ENCODE peak calls at places on chromosome 9, in eight cellular contexts. F, G, S, H, P, D, A and X are unnamed samples.

GRCh38 chr9:100216178-100216787 is 117.2 kb downstream of the INVS start:
- DNase-seq in G (peak; percentile 86), F (peak; percentile 38), D (peak; percentile 90), S (no peak), P (peak; percentile 84), A (peak; percentile 73), H (peak; percentile 71), X (peak; percentile 74)

GRCh38 chr9:130199605-130200004 is 27.4 kb downstream of the NCS1 start:
- DNase-seq in S (no peak), A (no peak), P (no peak), D (no peak), F (no peak), G (no peak), H (no peak), X (no peak)

GRCh38 chr9:27065288-27065687 is 43.7 kb upstream of the TEK start:
- DNase-seq in P (no peak), G (peak; percentile 60), H (no peak), D (no peak), F (no peak), S (no peak), A (no peak), X (no peak)

GRCh38 chr9:113957778-113958430 is 81.8 kb downstream of the ZNF618 start:
- DNase-seq in H (no peak), P (no peak), G (no peak), S (no peak), F (no peak), A (no peak), D (no peak), X (no peak)

GRCh38 chr9:76323481-76323880 is 70.7 kb downstream of the RFK start:
- DNase-seq in P (no peak), G (no peak), H (no peak), D (no peak), F (no peak), A (no peak), S (no peak), X (no peak)

GRCh38 chr9:135165003-135165711 is 77.7 kb downstream of the OLFM1 start:
- DNase-seq in P (no peak), D (no peak), H (peak; percentile 27), S (no peak), F (no peak), G (no peak), A (no peak), X (no peak)

GRCh38 chr9:91847576-91847975 is 102.5 kb downstream of the ROR2 start:
- DNase-seq in D (no peak), F (no peak), P (no peak), A (no peak), S (no peak), H (no peak), G (no peak), X (no peak)

GRCh38 chr9:36903541-36904435 is 130.3 kb downstream of the PAX5 start:
- DNase-seq in D (no peak), P (no peak), A (no peak), F (no peak), H (no peak), S (peak; percentile 83), G (no peak), X (peak; percentile 75)

GRCh38 chr9:135241381-135242380 is 154.2 kb downstream of the OLFM1 start:
- DNase-seq in D (peak; percentile 53), P (no peak), S (peak; percentile 47), G (peak; percentile 37), F (no peak), A (no peak), H (peak; percentile 67), X (no peak)

GRCh38 chr9:93161801-93162635 is 21.9 kb upstream of the WNK2 start:
- DNase-seq in G (no peak), S (no peak), D (no peak), A (no peak), P (no peak), H (no peak), F (no peak), X (no peak)

GRCh38 chr9:87290241-87290700 is 207.4 kb upstream of the DAPK1 start:
- DNase-seq in D (no peak), G (no peak), H (peak; percentile 13), S (no peak), F (no peak), P (no peak), A (no peak), X (no peak)

GRCh38 chr9:89753472-89754055 is 148.8 kb downstream of the GADD45G start:
- DNase-seq in A (no peak), G (no peak), F (no peak), P (no peak), S (no peak), D (no peak), H (no peak), X (no peak)

GRCh38 chr9:119003218-119003617 is 366.0 kb downstream of the BRINP1 start:
- DNase-seq in F (no peak), P (no peak), S (no peak), H (no peak), A (no peak), D (no peak), G (no peak), X (no peak)

GRCh38 chr9:130271473-130271872 is 5.9 kb downstream of the HMCN2 start:
- DNase-seq in A (no peak), F (no peak), G (no peak), S (no peak), D (no peak), H (no peak), P (no peak), X (peak; percentile 40)

GRCh38 chr9:137697193-137697592 is 78.4 kb downstream of the EHMT1 start:
- DNase-seq in G (no peak), F (no peak), P (no peak), H (no peak), A (no peak), S (no peak), D (no peak), X (no peak)

GRCh38 chr9:136443687-136444086 is 4.0 kb upstream of the INPP5E start:
- DNase-seq in S (no peak), H (no peak), D (no peak), P (no peak), F (no peak), A (no peak), G (no peak), X (no peak)

GRCh38 chr9:136448655-136449054 is 9.0 kb upstream of the INPP5E start:
- DNase-seq in F (no peak), A (no peak), S (no peak), D (no peak), H (no peak), G (no peak), P (no peak), X (no peak)

GRCh38 chr9:136444102-136444501 is 4.5 kb upstream of the INPP5E start:
- DNase-seq in H (no peak), D (no peak), G (no peak), S (no peak), P (no peak), A (no peak), F (no peak), X (no peak)

GRCh38 chr9:136445799-136446198 is 6.2 kb upstream of the INPP5E start:
- DNase-seq in A (no peak), G (no peak), P (no peak), D (no peak), F (no peak), H (no peak), S (no peak), X (no peak)

GRCh38 chr9:136447173-136447778 is 7.6 kb upstream of the INPP5E start:
- DNase-seq in F (no peak), A (no peak), G (no peak), D (no peak), P (no peak), H (no peak), S (no peak), X (no peak)
- H3K36me3 ChIP-seq in F (peaks cover 95% of the 10 kb centered on the region), A (peaks cover 90% of the 10 kb centered on the region), G (peaks cover 19% of the 10 kb centered on the region), D (peaks cover 5% of the 10 kb centered on the region), P (peaks cover 40% of the 10 kb centered on the region), H (no peaks in the 10 kb centered on the region), S (peaks cover 91% of the 10 kb centered on the region), X (peaks cover 92% of the 10 kb centered on the region)

GRCh38 chr9:133487331-133487725 is 8.4 kb upstream of the SLC2A6 start:
- DNase-seq in D (no peak), H (no peak), A (no peak), F (no peak), S (no peak), G (no peak), P (no peak), X (no peak)
- H3K4me1 ChIP-seq in D (peaks cover 9% of the 10 kb centered on the region), H (no peaks in the 10 kb centered on the region), A (peaks cover 11% of the 10 kb centered on the region), F (peaks cover 21% of the 10 kb centered on the region), S (no peaks in the 10 kb centered on the region), G (no peaks in the 10 kb centered on the region), P (peaks cover 1% of the 10 kb centered on the region), X (peaks cover 4% of the 10 kb centered on the region)

GRCh38 chr9:133505901-133506652 is 18.7 kb downstream of the MYMK start:
- DNase-seq in A (no peak), H (no peak), G (no peak), P (no peak), F (peak; percentile 73), D (no peak), S (no peak), X (no peak)

GRCh38 chr9:133505186-133505830 is 19.5 kb downstream of the MYMK start:
- DNase-seq in P (no peak), A (no peak), F (no peak), S (no peak), H (no peak), D (no peak), G (no peak), X (no peak)

GRCh38 chr9:133507246-133507965 is 17.4 kb downstream of the MYMK start:
- DNase-seq in D (no peak), F (no peak), S (no peak), G (no peak), A (no peak), P (no peak), H (no peak), X (no peak)

GRCh38 chr9:133508046-133508445 is 16.7 kb downstream of the MYMK start:
- DNase-seq in P (no peak), H (no peak), D (no peak), A (no peak), S (no peak), G (no peak), F (no peak), X (no peak)

DNA sequence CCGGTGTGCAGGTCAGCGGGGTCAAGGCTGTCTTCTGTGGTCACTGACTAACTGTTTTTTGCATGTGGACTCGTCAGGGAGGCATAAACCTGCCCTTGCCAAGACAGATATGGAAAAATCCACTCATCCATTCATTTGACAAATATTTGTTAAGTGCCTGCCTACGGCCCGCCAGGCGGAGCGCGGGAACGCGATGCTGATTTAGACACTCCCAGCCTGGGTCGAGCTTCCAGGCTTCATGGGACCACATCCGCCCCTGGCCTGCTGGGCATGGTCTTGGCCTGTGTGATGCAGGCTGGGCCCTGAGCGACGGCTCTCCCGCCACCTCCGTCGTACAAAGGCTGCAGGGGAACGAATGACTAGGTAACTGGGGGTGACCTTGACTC is 18.1 kb downstream of the MYMK start:
- DNase-seq in A (no peak), S (no peak), G (no peak), F (no peak), P (no peak), H (no peak), D (no peak), X (peak; percentile 72)
- H3K27ac ChIP-seq in A (no peak overlapping the region), S (no peak overlapping the region), G (no peak overlapping the region), F (no peak overlapping the region), P (no peak overlapping the region), H (no peak overlapping the region), D (no peak overlapping the region), X (peak overlapping the region; percentile 79)

DNA sequence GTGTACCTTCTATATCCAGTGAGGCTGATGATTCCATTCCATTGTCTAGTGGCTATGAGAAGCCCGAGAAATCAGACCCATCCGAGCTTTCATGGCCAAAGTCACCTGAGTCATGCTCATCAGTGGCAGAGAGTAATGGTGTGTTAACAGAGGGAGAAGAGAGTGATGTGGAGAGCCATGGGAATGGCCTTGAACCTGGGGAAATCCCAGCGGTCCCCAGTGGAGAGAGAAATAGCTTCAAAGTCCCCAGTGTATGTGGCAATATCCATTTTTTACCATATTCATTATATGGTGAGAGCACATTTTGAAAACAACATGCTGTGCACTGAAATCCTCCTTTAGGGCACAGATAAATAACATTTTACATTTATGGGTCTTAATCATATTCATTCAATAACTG is 228.6 kb downstream of the KDM4C start:
- DNase-seq in A (no peak), D (no peak), S (no peak), H (no peak), G (no peak), P (no peak), F (no peak), X (peak; percentile 19)
- H3K36me3 ChIP-seq in A (peaks cover 44% of the 10 kb centered on the region), D (no peaks in the 10 kb centered on the region), S (peaks cover 26% of the 10 kb centered on the region), H (no peaks in the 10 kb centered on the region), G (no peaks in the 10 kb centered on the region), P (no peaks in the 10 kb centered on the region), F (peaks cover 72% of the 10 kb centered on the region), X (peaks cover 4% of the 10 kb centered on the region)